ENCODE peak calls at places on chromosome 16, in ten cellular contexts. R is uterus, E is right lobe of liver, B is bronchial epithelial cell, T is adrenal gland, V is tibial artery, C is activated B cell treated with CpG ODN at 0.5 μM for 24 hours, Z is sigmoid colon, S is mesothelial cell of epicardium, G is mucosa of descending colon. P is an unnamed sample.

GRCh38 chr16:19898166-19898565 is 13.5 kb upstream of the GPRC5B start:
- DNase-seq in Z (no peak), C (no peak), R (no peak), T (no peak), E (no peak), B (no peak), V (no peak), G (no peak), S (no peak), P (no peak)

GRCh38 chr16:81397058-81397878 is 47.3 kb upstream of the CMIP start:
- DNase-seq in S (no peak), Z (no peak), T (no peak), G (no peak), R (no peak), V (no peak), C (no peak), B (no peak), E (peak; percentile 40), P (no peak)

GRCh38 chr16:9007177-9007794 is 43.6 kb upstream of the USP7 start:
- DNase-seq in B (no peak), G (no peak), V (no peak), S (no peak), R (no peak), C (no peak), Z (no peak), E (no peak), T (no peak), P (no peak)

GRCh38 chr16:67490330-67491096 is 7.2 kb upstream of the AGRP start:
- DNase-seq in G (no peak), B (peak; percentile 70), C (no peak), E (no peak), T (no peak), S (no peak), R (no peak), Z (no peak), V (no peak), P (peak; percentile 60)

GRCh38 chr16:29700253-29700987 is 21.4 kb downstream of the QPRT start:
- DNase-seq in E (peak; percentile 74), B (peak; percentile 81), V (peak; percentile 58), Z (peak; percentile 89), C (peak; percentile 54), T (peak; percentile 75), R (peak; percentile 63), S (peak; percentile 72), G (peak; percentile 84), P (peak; percentile 72)

GRCh38 chr16:27321013-27321960 is 7.5 kb downstream of the IL4R start:
- DNase-seq in Z (peak; percentile 57), B (peak; percentile 87), E (no peak), R (no peak), V (peak; percentile 15), C (no peak), T (no peak), G (no peak), S (no peak), P (no peak)

GRCh38 chr16:27726621-27727275 is 176.8 kb downstream of the KATNIP start:
- DNase-seq in B (no peak), R (no peak), T (no peak), G (no peak), Z (no peak), V (no peak), C (no peak), S (no peak), E (no peak), P (no peak)

GRCh38 chr16:67847064-67847861 is at the start of gene CENPT:
- DNase-seq in T (no peak), G (peak; percentile 52), S (peak; percentile 59), R (no peak), Z (peak; percentile 81), C (no peak), B (peak; percentile 87), V (peak; percentile 70), E (no peak), P (peak; percentile 58)

DNA sequence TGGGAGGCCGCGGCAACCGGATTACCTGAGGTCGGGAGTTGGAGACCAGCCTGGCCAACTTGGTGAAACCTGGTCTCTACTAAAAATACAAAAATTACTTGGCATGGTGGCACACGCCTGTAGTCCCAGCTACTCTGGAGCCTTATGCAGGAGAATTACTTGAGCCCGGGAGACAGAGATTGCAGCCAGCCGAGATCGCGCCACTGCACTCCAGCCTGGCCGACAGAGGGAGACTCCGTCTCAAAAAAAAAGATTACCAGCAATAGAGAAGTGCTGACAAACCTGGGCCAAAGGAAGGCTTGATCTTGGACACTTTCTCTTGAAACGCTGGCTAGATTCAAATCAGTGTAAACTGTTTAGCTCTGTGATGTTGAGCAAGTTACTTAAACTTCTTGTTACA is 4.3 kb downstream of the MT1H start:
- DNase-seq in S (no peak), C (no peak), T (no peak), V (no peak), B (peak; percentile 35), E (no peak), Z (no peak), R (peak; percentile 27), G (peak; percentile 52), P (no peak)
- TF ChIP-seq CTCF in S (no peak), C (no peak), T (peak; percentile 52), V (peak; percentile 73), B (peak; percentile 75), E (peak; percentile 72), Z (peak; percentile 47), R (peak; percentile 50), G (peak; percentile 17), P (peak; percentile 58)

DNA sequence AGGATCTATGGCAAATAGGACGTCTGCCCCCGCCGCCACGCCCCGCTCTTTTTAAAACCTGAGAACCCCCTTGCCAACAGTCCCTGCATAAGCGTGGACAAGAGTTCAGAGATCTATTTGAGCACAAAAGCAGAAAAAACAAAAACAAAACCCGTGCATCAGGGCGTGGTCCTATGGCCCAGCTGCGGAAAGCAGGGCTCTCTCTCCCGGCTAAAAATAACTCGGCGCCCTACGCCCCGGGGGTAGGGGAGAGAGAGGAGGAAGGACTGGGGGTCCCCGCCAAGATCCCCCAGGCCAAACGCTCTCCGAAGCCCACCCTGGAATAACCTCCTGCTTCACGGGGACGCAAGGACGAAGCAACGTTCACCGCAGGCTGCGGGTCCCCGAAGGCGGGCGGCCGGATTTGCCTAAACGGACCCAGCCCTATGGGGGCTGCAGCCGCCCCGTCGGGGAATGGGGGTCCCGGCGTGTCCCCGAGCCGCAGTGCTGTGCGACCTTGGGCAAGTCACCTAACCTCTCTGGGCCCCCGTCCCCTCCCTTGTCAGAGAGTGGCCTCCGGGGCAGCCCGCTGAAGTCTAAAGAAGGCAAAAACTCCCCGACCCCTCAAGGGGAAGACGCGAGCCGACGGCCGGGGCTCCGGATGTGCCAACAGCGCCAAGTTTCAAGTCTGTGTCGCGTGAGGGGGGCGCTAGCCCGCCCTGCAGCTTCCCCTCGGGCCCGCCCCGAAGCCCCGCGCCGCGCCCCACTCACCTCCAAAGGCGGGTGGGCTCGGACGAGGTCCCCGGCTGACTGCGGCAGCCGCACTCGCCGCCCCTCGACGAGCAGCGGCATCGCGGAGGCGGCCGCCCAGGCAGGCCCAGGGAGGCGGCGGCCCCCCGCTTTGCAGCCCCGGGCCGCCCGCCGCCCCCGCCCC is 477 bp downstream of the NTAN1 start:
- DNase-seq in C (no peak), V (peak; percentile 46), S (no peak), T (peak; percentile 63), E (peak; percentile 69), Z (peak; percentile 82), B (no peak), G (peak; percentile 69), R (peak; percentile 35), P (no peak)
- TF ChIP-seq CTCF in C (no peak), V (no peak), S (no peak), T (no peak), E (no peak), Z (no peak), B (no peak), G (no peak), R (no peak), P (no peak)

GRCh38 chr16:49603956-49604355 is 230.4 kb downstream of the C16orf78 start:
- DNase-seq in C (no peak), S (peak; percentile 35), B (no peak), R (no peak), Z (no peak), E (peak; percentile 40), V (no peak), T (no peak), G (no peak), P (no peak)

GRCh38 chr16:49604602-49605001 is 231.0 kb downstream of the C16orf78 start:
- DNase-seq in B (no peak), T (no peak), E (peak; percentile 15), R (no peak), Z (no peak), V (no peak), G (no peak), S (peak; percentile 22), C (no peak), P (no peak)

GRCh38 chr16:49605536-49606241 is 232.1 kb downstream of the C16orf78 start:
- DNase-seq in V (no peak), C (no peak), B (no peak), G (no peak), T (no peak), R (no peak), Z (no peak), S (peak; percentile 13), E (peak; percentile 10), P (no peak)

GRCh38 chr16:49608095-49608494 is 234.5 kb downstream of the C16orf78 start:
- DNase-seq in G (peak; percentile 65), B (no peak), E (peak; percentile 20), S (peak; percentile 37), R (no peak), V (no peak), T (no peak), C (no peak), Z (no peak), P (no peak)

DNA sequence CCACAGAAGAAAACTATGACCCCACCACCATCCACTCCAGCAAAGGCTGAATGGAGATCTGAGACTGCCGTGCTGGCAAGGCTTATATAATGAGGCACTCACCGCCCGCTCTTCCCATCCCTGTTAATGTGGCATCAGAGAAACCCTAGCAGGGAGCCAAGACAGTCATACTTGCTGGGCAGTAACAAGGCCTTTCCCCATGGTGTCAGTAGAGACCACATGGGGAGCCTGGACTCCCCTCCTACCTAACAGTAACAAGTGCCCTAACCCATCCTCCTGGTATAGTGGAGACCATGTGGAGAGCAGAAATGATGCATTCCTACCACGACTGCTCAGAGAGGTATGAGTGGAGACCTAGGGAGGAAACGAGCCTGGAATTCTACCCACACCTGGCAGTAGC is 235.2 kb downstream of the C16orf78 start:
- DNase-seq in S (peak; percentile 26), T (peak; percentile 18), V (no peak), E (peak; percentile 40), R (no peak), Z (peak; percentile 68), C (no peak), G (peak; percentile 10), B (no peak), P (no peak)
- TF ChIP-seq CTCF in S (no peak), T (no peak), V (peak; percentile 40), E (peak; percentile 21), R (peak; percentile 68), Z (peak; percentile 39), C (no peak), G (no peak), B (no peak), P (no peak)

GRCh38 chr16:71364306-71364705 is 5.8 kb downstream of the CALB2 start:
- DNase-seq in Z (no peak), V (no peak), B (no peak), C (no peak), T (no peak), R (no peak), G (no peak), E (no peak), S (no peak), P (no peak)

GRCh38 chr16:71368958-71369357 is 10.4 kb downstream of the CALB2 start:
- DNase-seq in C (no peak), E (no peak), B (no peak), R (no peak), T (no peak), G (no peak), V (no peak), Z (no peak), S (no peak), P (no peak)

GRCh38 chr16:71365021-71365420 is 6.5 kb downstream of the CALB2 start:
- DNase-seq in B (no peak), T (no peak), C (no peak), E (no peak), R (no peak), V (no peak), Z (no peak), G (no peak), S (no peak), P (no peak)

GRCh38 chr16:71369494-71369893 is 11.0 kb downstream of the CALB2 start:
- DNase-seq in Z (no peak), C (no peak), T (no peak), G (no peak), V (no peak), B (no peak), E (no peak), S (no peak), R (no peak), P (no peak)

GRCh38 chr16:71367243-71367976 is 8.9 kb downstream of the CALB2 start:
- DNase-seq in V (no peak), G (peak; percentile 54), S (peak; percentile 61), Z (no peak), E (no peak), R (no peak), T (peak; percentile 37), B (peak; percentile 17), C (no peak), P (no peak)
- TF ChIP-seq CTCF in V (no peak), G (peak; percentile 13), S (peak; percentile 40), Z (no peak), E (peak; percentile 49), R (no peak), T (peak; percentile 22), B (peak; percentile 82), C (no peak), P (peak; percentile 40)

P was measured in CD14-positive monocyte.